ENCODE peak calls at places on chromosomes 2 and 18, in four cellular contexts. U, F, O and L are unnamed samples.

GRCh38 chr2:8144785-8145184 is 537.1 kb upstream of the ID2 start:
- DNase-seq in U (no peak), F (no peak), O (no peak), L (no peak)

GRCh38 chr2:233217892-233218377 is 33.5 kb upstream of the ATG16L1 start:
- DNase-seq in U (no peak), F (no peak), O (no peak), L (no peak)

GRCh38 chr2:186255823-186256222 is 230.2 kb upstream of the ZC3H15 start:
- DNase-seq in U (no peak), F (peak), O (no peak), L (no peak)

GRCh38 chr2:149346272-149346671 is 15.9 kb downstream of the LYPD6 start:
- DNase-seq in U (no peak), F (no peak), O (no peak), L (no peak)

GRCh38 chr2:194103941-194104655 is 1552.9 kb upstream of the SLC39A10 start:
- DNase-seq in U (no peak), F (no peak), O (no peak), L (no peak)

GRCh38 chr2:128032092-128032491 is 4.2 kb upstream of the SAP130 start:
- DNase-seq in U (no peak), F (no peak), O (no peak), L (no peak)

GRCh38 chr18:80202264-80202998 is 44.9 kb downstream of the PARD6G start:
- DNase-seq in U (no peak), F (no peak), O (no peak), L (no peak)

GRCh38 chr2:45862843-45863242 is 211.4 kb downstream of the PRKCE start:
- DNase-seq in U (no peak), F (no peak), O (no peak), L (no peak)